ENCODE peak calls at places on chromosomes 6 and 20, in nine cellular contexts. T is CD8-positive, alpha-beta memory T cell; V is epithelial cell of esophagus; E is AG04450; N is CD4-positive, CD25-positive, alpha-beta regulatory T cell; D is brain microvascular endothelial cell; I is naive thymus-derived CD4-positive, alpha-beta T cell; G is body of pancreas; K is upper lobe of right lung. Z is an unnamed sample.

GRCh38 chr6:149897015-149897697 is 757 bp downstream of the RAET1E start:
- DNase-seq in T (no peak), V (peak), E (peak), N (no peak), D (peak), I (no peak), G (peak), K (peak), Z (no peak)

GRCh38 chr6:45436544-45437440 is 59.1 kb upstream of the SUPT3H start:
- DNase-seq in T (no peak), V (peak), E (no peak), N (no peak), D (peak), I (no peak), G (no peak), K (no peak), Z (peak)

GRCh38 chr6:163301721-163302635 is 112.5 kb upstream of the QKI start:
- DNase-seq in T (no peak), V (no peak), E (no peak), N (no peak), D (no peak), I (no peak), G (no peak), K (no peak), Z (no peak)

GRCh38 chr6:40972190-40972589 is 66.8 kb downstream of the UNC5CL start:
- DNase-seq in T (no peak), V (no peak), E (no peak), N (no peak), D (no peak), I (no peak), G (no peak), K (no peak), Z (no peak)

GRCh38 chr20:48689388-48689787 is 138.4 kb downstream of the PREX1 start:
- DNase-seq in T (no peak), V (no peak), E (no peak), N (no peak), D (no peak), I (no peak), G (no peak), K (no peak), Z (no peak)

GRCh38 chr6:28977351-28978136 is 27.6 kb downstream of the ZNF311 start:
- DNase-seq in T (no peak), V (peak), E (no peak), N (no peak), D (peak), I (no peak), G (no peak), K (no peak), Z (no peak)

GRCh38 chr20:63117151-63117550 is 98.8 kb downstream of the YTHDF1 start:
- DNase-seq in T (no peak), V (no peak), E (no peak), N (no peak), D (no peak), I (no peak), G (no peak), K (no peak), Z (no peak)

GRCh38 chr20:17369506-17369905 is 142.7 kb downstream of the PCSK2 start:
- DNase-seq in T (no peak), V (no peak), E (no peak), N (no peak), D (no peak), I (no peak), G (no peak), K (no peak), Z (no peak)

GRCh38 chr6:1502041-1502440 is 107.7 kb upstream of the FOXC1 start:
- DNase-seq in T (no peak), V (no peak), E (no peak), N (no peak), D (no peak), I (no peak), G (no peak), K (no peak), Z (no peak)

GRCh38 chr20:14712302-14712739 is 374.9 kb upstream of the FLRT3 start:
- DNase-seq in T (no peak), V (peak), E (peak), N (no peak), D (peak), I (no peak), G (peak), K (no peak), Z (no peak)

GRCh38 chr6:33683051-33683571 is 28.4 kb downstream of the UQCC2 start:
- DNase-seq in T (peak), V (no peak), E (no peak), N (no peak), D (no peak), I (no peak), G (no peak), K (no peak), Z (no peak)

GRCh38 chr6:10146723-10147451 is 268.0 kb downstream of the TFAP2A start:
- DNase-seq in T (no peak), V (peak), E (no peak), N (no peak), D (peak), I (no peak), G (peak), K (no peak), Z (peak)

GRCh38 chr6:125919618-125920017 is 37.0 kb upstream of the HINT3 start:
- DNase-seq in T (no peak), V (no peak), E (no peak), N (no peak), D (no peak), I (no peak), G (no peak), K (no peak), Z (no peak)

GRCh38 chr6:40947876-40948514 is 91.0 kb downstream of the UNC5CL start:
- DNase-seq in T (no peak), V (peak), E (no peak), N (no peak), D (peak), I (no peak), G (no peak), K (no peak), Z (no peak)

GRCh38 chr20:15992564-15992963 is 580.7 kb downstream of the KIF16B start:
- DNase-seq in T (no peak), V (peak), E (no peak), N (no peak), D (peak), I (no peak), G (no peak), K (no peak), Z (no peak)

GRCh38 chr6:140285998-140286690 is 911.7 kb upstream of the CITED2 start:
- DNase-seq in T (no peak), V (no peak), E (no peak), N (no peak), D (no peak), I (no peak), G (no peak), K (no peak), Z (no peak)

GRCh38 chr6:139442188-139442625 is 67.8 kb upstream of the CITED2 start:
- DNase-seq in T (no peak), V (no peak), E (no peak), N (no peak), D (no peak), I (no peak), G (no peak), K (no peak), Z (no peak)

GRCh38 chr6:118580585-118581419 is 32.7 kb downstream of the PLN start:
- DNase-seq in T (no peak), V (peak), E (peak), N (no peak), D (peak), I (no peak), G (peak), K (no peak), Z (peak)

GRCh38 chr6:158213925-158214674 is 46.0 kb downstream of the GTF2H5 start:
- DNase-seq in T (peak), V (peak), E (peak), N (peak), D (peak), I (peak), G (peak), K (peak), Z (peak)

GRCh38 chr6:25179051-25179778 is 100.0 kb upstream of the CARMIL1 start:
- DNase-seq in T (no peak), V (no peak), E (no peak), N (no peak), D (no peak), I (no peak), G (no peak), K (no peak), Z (no peak)

GRCh38 chr6:72946766-72947165 is 278.5 kb downstream of the KHDC1L start:
- DNase-seq in T (no peak), V (peak), E (peak), N (no peak), D (peak), I (no peak), G (no peak), K (no peak), Z (no peak)
- H3K4me3 ChIP-seq in T (no peak), V (no peak), E (no peak), N (no peak), D (no peak), I (no peak), G (no peak), K (no peak), Z (no peak)

DNA sequence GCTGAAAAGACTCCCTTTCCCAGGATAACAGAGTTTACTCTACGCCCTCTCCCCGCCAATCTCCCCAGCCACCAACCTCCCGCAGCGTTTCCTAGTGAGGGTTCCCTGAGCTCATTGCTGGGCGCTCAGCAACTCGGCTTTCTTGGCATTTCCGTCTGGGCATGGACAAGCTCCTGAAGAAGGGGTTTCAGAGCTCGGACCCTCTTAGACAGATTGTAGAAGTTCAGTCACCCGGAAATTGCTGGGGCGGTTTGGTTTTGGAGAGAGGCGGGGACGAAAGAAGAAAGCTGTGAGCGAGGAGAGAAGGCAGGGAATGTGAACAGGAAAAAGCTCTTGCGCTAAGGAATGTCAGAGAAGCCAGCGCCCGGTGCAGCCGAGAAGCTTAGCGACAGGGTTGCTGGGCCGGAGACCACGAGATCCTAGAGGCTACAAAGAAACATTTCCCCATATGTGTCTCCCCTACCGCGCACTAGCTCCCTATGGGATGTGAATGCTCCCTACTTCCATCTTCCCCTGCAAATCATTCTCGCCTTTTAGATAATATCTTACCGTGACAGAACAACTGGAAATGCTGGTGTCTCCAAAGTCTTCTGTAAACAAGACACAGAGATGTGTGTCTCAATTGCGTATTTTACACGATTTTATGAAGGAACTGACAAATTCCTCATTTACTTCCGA is 15.8 kb downstream of the POM121L2 start:
- DNase-seq in T (no peak), V (peak), E (no peak), N (no peak), D (peak), I (no peak), G (no peak), K (no peak), Z (no peak)
- H3K4me3 ChIP-seq in T (no peak), V (peak), E (peak), N (no peak), D (peak), I (no peak), G (no peak), K (no peak), Z (no peak)

GRCh38 chr6:5518936-5519491 is 257.7 kb downstream of the FARS2 start:
- DNase-seq in T (no peak), V (no peak), E (no peak), N (no peak), D (no peak), I (no peak), G (no peak), K (no peak), Z (peak)
- H3K4me3 ChIP-seq in T (no peak), V (no peak), E (no peak), N (peak), D (no peak), I (peak), G (no peak), K (no peak), Z (no peak)

GRCh38 chr6:95249176-95249575 is 328.2 kb upstream of the MANEA start:
- DNase-seq in T (no peak), V (peak), E (peak), N (no peak), D (no peak), I (no peak), G (no peak), K (no peak), Z (no peak)

GRCh38 chr6:95244749-95245148 is 332.6 kb upstream of the MANEA start:
- DNase-seq in T (no peak), V (peak), E (no peak), N (no peak), D (no peak), I (no peak), G (no peak), K (no peak), Z (no peak)

GRCh38 chr6:95248501-95248900 is 328.8 kb upstream of the MANEA start:
- DNase-seq in T (no peak), V (no peak), E (no peak), N (no peak), D (no peak), I (no peak), G (no peak), K (no peak), Z (no peak)

DNA sequence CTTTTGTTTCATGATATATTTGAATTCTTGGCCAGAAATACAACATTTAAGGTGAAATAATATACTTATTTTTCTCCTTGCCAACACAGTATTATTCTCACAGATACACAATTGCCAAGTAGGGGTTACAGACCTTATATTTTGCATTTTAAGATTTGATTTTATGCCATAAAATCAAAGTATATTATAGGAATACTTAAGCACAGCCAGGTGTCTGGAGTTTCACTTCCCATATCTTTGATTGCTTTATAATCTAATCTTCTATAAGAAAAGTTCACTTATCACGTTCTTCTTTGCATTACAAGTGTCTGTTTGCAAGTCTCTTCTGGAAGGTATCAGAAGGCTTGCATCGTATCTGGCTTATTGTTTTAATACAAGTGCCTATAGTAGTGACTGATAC is 327.7 kb upstream of the MANEA start:
- DNase-seq in T (no peak), V (no peak), E (no peak), N (no peak), D (no peak), I (no peak), G (no peak), K (no peak), Z (no peak)
- H3K4me3 ChIP-seq in T (no peak), V (no peak), E (no peak), N (no peak), D (no peak), I (no peak), G (no peak), K (no peak), Z (no peak)

GRCh38 chr6:146545608-146546007 is 2.0 kb downstream of the RAB32 start:
- DNase-seq in T (no peak), V (peak), E (no peak), N (no peak), D (peak), I (no peak), G (no peak), K (no peak), Z (no peak)

GRCh38 chr6:146543940-146544661 is 468 bp downstream of the RAB32 start:
- DNase-seq in T (no peak), V (peak), E (no peak), N (no peak), D (peak), I (no peak), G (peak), K (no peak), Z (no peak)

GRCh38 chr6:146543211-146543939 is at the start of gene RAB32:
- DNase-seq in T (no peak), V (peak), E (peak), N (no peak), D (peak), I (peak), G (peak), K (peak), Z (no peak)

GRCh38 chr6:146544783-146545182 is 1.1 kb downstream of the RAB32 start:
- DNase-seq in T (no peak), V (peak), E (no peak), N (no peak), D (no peak), I (no peak), G (no peak), K (no peak), Z (no peak)

DNA sequence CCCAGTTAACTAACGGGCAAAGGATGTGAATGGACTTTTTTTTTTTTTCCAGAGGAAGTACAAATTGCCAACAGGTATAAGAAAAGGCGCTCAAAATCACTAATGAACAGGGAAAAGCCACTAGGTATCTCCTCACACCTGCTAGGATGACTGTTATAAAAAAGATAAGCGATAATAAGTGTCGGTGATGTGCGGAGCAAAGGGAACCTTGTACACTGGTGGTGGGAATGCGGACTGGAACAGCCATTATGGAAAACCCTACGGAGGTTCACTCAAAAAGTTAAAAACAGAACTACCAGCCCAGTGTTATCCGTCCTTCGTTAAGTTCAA is 787 bp upstream of the RAB32 start:
- DNase-seq in T (no peak), V (no peak), E (no peak), N (no peak), D (no peak), I (no peak), G (no peak), K (no peak), Z (no peak)
- H3K4me3 ChIP-seq in T (no peak), V (peak), E (peak), N (no peak), D (peak), I (no peak), G (peak), K (peak), Z (no peak)

GRCh38 chr6:42933195-42933594 is 3.9 kb downstream of the CNPY3 start:
- DNase-seq in T (no peak), V (no peak), E (no peak), N (no peak), D (no peak), I (no peak), G (no peak), K (no peak), Z (no peak)

GRCh38 chr6:42929928-42930360 is 664 bp downstream of the CNPY3 start:
- DNase-seq in T (no peak), V (peak), E (peak), N (no peak), D (peak), I (no peak), G (no peak), K (no peak), Z (peak)

GRCh38 chr6:42935322-42935721 is 6.0 kb downstream of the CNPY3 start:
- DNase-seq in T (no peak), V (no peak), E (no peak), N (no peak), D (no peak), I (no peak), G (no peak), K (no peak), Z (no peak)

GRCh38 chr6:42929088-42929927 is at the start of gene CNPY3:
- DNase-seq in T (peak), V (peak), E (peak), N (peak), D (peak), I (peak), G (peak), K (peak), Z (peak)

DNA sequence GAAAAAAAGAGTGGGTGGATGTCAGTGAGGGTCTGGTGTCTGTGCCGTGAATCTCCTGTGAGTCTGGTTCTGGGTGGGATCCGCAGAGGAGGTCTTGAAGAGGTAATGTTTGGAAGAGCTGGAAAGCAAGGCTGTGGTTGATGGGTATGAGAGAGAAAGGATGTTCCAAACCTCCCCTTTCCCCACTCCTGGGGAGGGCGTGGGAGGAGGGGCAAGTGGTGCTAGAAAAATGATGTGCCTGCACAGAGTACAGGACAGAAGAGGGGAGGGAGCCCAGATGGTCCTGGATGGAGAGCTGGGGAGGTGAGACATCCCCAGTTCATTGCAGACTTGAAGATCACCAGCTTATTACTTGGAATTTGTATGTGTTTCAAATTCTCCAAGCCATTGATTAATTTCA is 3.1 kb downstream of the CNPY3 start:
- DNase-seq in T (no peak), V (no peak), E (no peak), N (no peak), D (no peak), I (no peak), G (no peak), K (no peak), Z (no peak)
- H3K4me3 ChIP-seq in T (peak), V (no peak), E (no peak), N (peak), D (no peak), I (no peak), G (no peak), K (no peak), Z (no peak)

GRCh38 chr6:136745300-136745699 is 47.0 kb downstream of the MAP3K5 start:
- DNase-seq in T (no peak), V (no peak), E (no peak), N (no peak), D (no peak), I (no peak), G (no peak), K (no peak), Z (no peak)
- H3K4me3 ChIP-seq in T (no peak), V (no peak), E (no peak), N (no peak), D (no peak), I (no peak), G (no peak), K (no peak), Z (no peak)

DNA sequence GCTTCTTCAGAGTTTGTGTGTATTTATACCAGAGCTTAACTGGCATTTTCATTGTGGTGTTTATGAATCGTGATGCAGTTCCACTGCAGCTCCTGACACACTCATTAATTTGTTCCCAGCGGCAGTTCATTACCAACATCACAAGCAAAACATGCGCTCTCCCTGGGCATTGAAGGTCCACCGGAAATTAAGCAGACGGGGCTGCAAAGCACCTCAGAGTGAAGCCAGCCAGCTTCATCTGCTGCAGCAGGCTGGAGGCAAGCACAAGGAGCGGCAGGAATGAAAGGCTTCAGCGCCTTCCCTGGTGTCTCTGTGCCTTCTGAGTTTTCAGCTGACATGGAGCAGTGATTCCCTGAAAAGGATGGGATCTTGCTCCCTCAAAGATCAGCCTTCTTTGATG is 246.0 kb upstream of the SPTLC3 start:
- DNase-seq in T (no peak), V (no peak), E (no peak), N (no peak), D (no peak), I (no peak), G (peak), K (no peak), Z (no peak)
- H3K4me3 ChIP-seq in T (no peak), V (no peak), E (no peak), N (no peak), D (no peak), I (no peak), G (no peak), K (no peak), Z (no peak)

Z was measured in Jurkat, Clone E6-1.